ENCODE peak calls at places on chromosomes 12 and 14, in six cellular contexts. One of them, this sample, is unnamed. For H3K4me1, the result is how much of the 10 kb centered on the place peaks cover.

GRCh38 chr12:26845057-26845666 is 12.2 kb upstream of the ITPR2 start:
- DNase-seq in heart left ventricle: peak
- DNase-seq in breast epithelium: peak
- DNase-seq in suprapubic skin: peak
- DNase-seq in sigmoid colon: peak
- DNase-seq in pancreas: peak
- DNase-seq in this sample: peak

GRCh38 chr12:106195638-106196037 is 52.2 kb downstream of the CKAP4 start:
- DNase-seq in heart left ventricle: peak
- DNase-seq in breast epithelium: peak
- DNase-seq in suprapubic skin: peak
- DNase-seq in sigmoid colon: peak
- DNase-seq in pancreas: peak
- DNase-seq in this sample: peak

GRCh38 chr12:31342314-31342713 is 16.4 kb upstream of the SINHCAF start:
- DNase-seq in heart left ventricle: no peak
- DNase-seq in breast epithelium: no peak
- DNase-seq in suprapubic skin: no peak
- DNase-seq in sigmoid colon: no peak
- DNase-seq in pancreas: no peak
- DNase-seq in this sample: no peak

GRCh38 chr14:32230695-32231280 is 27.7 kb upstream of the RNU6-8 start:
- DNase-seq in heart left ventricle: no peak
- DNase-seq in breast epithelium: no peak
- DNase-seq in suprapubic skin: no peak
- DNase-seq in sigmoid colon: no peak
- DNase-seq in pancreas: no peak
- DNase-seq in this sample: no peak

GRCh38 chr12:108905725-108906124 is 25.8 kb downstream of the DAO start:
- DNase-seq in heart left ventricle: no peak
- DNase-seq in breast epithelium: no peak
- DNase-seq in suprapubic skin: no peak
- DNase-seq in sigmoid colon: no peak
- DNase-seq in pancreas: no peak
- DNase-seq in this sample: no peak

GRCh38 chr14:103312006-103312635 is 21.9 kb upstream of the EIF5 start:
- DNase-seq in heart left ventricle: no peak
- DNase-seq in breast epithelium: no peak
- DNase-seq in suprapubic skin: no peak
- DNase-seq in sigmoid colon: no peak
- DNase-seq in pancreas: no peak
- DNase-seq in this sample: no peak

GRCh38 chr14:37129047-37129446 is 43.4 kb downstream of the SLC25A21 start:
- DNase-seq in heart left ventricle: no peak
- DNase-seq in breast epithelium: no peak
- DNase-seq in suprapubic skin: no peak
- DNase-seq in sigmoid colon: no peak
- DNase-seq in pancreas: no peak
- DNase-seq in this sample: no peak

GRCh38 chr12:3990356-3990975 is 117.3 kb upstream of the PARP11 start:
- DNase-seq in heart left ventricle: no peak
- DNase-seq in breast epithelium: no peak
- DNase-seq in suprapubic skin: no peak
- DNase-seq in sigmoid colon: no peak
- DNase-seq in pancreas: no peak
- DNase-seq in this sample: no peak

GRCh38 chr14:33332497-33332896 is 393.8 kb downstream of the NPAS3 start:
- DNase-seq in heart left ventricle: no peak
- DNase-seq in breast epithelium: no peak
- DNase-seq in suprapubic skin: no peak
- DNase-seq in sigmoid colon: no peak
- DNase-seq in pancreas: no peak
- DNase-seq in this sample: no peak

GRCh38 chr14:92456215-92457017 is 57.2 kb upstream of the RIN3 start:
- DNase-seq in heart left ventricle: peak
- DNase-seq in breast epithelium: no peak
- DNase-seq in suprapubic skin: no peak
- DNase-seq in sigmoid colon: peak
- DNase-seq in pancreas: no peak
- DNase-seq in this sample: no peak

GRCh38 chr14:94659953-94660946 is 48.1 kb downstream of the SERPINA3 start:
- DNase-seq in heart left ventricle: no peak
- DNase-seq in breast epithelium: no peak
- DNase-seq in suprapubic skin: peak
- DNase-seq in sigmoid colon: peak
- DNase-seq in pancreas: no peak
- DNase-seq in this sample: no peak

GRCh38 chr12:129202109-129202814 is 349.0 kb downstream of the GLT1D1 start:
- DNase-seq in heart left ventricle: no peak
- DNase-seq in breast epithelium: no peak
- DNase-seq in suprapubic skin: no peak
- DNase-seq in sigmoid colon: no peak
- DNase-seq in pancreas: no peak
- DNase-seq in this sample: no peak

GRCh38 chr14:100425454-100425814 is 102.3 kb downstream of the SLC25A47 start:
- DNase-seq in heart left ventricle: no peak
- DNase-seq in breast epithelium: no peak
- DNase-seq in suprapubic skin: no peak
- DNase-seq in sigmoid colon: peak
- DNase-seq in pancreas: no peak
- DNase-seq in this sample: no peak

GRCh38 chr14:21093769-21094681 is 4.4 kb downstream of the ZNF219 start:
- DNase-seq in heart left ventricle: no peak
- DNase-seq in breast epithelium: no peak
- DNase-seq in suprapubic skin: no peak
- DNase-seq in sigmoid colon: no peak
- DNase-seq in pancreas: no peak
- DNase-seq in this sample: no peak

GRCh38 chr14:74974364-74975058 is 19.1 kb upstream of the PGF start:
- DNase-seq in heart left ventricle: peak
- DNase-seq in breast epithelium: no peak
- DNase-seq in suprapubic skin: no peak
- DNase-seq in sigmoid colon: no peak
- DNase-seq in pancreas: no peak
- DNase-seq in this sample: no peak

GRCh38 chr12:103728323-103728722 is 112.7 kb downstream of the NT5DC3 start:
- DNase-seq in heart left ventricle: no peak
- DNase-seq in breast epithelium: no peak
- DNase-seq in suprapubic skin: no peak
- DNase-seq in sigmoid colon: no peak
- DNase-seq in pancreas: no peak
- DNase-seq in this sample: no peak

GRCh38 chr12:60335765-60336164 is 739.9 kb downstream of the SLC16A7 start:
- DNase-seq in heart left ventricle: no peak
- DNase-seq in breast epithelium: no peak
- DNase-seq in suprapubic skin: no peak
- DNase-seq in sigmoid colon: no peak
- DNase-seq in pancreas: no peak
- DNase-seq in this sample: no peak

GRCh38 chr12:130456375-130457199 is 118.9 kb downstream of the PIWIL1 start:
- DNase-seq in heart left ventricle: peak
- DNase-seq in breast epithelium: no peak
- DNase-seq in suprapubic skin: no peak
- DNase-seq in sigmoid colon: no peak
- DNase-seq in pancreas: peak
- DNase-seq in this sample: no peak

GRCh38 chr12:60693019-60693626 is 1097.3 kb downstream of the SLC16A7 start:
- DNase-seq in heart left ventricle: no peak
- DNase-seq in breast epithelium: no peak
- DNase-seq in suprapubic skin: no peak
- DNase-seq in sigmoid colon: no peak
- DNase-seq in pancreas: no peak
- DNase-seq in this sample: no peak

GRCh38 chr14:98244966-98245569 is 1026.9 kb downstream of the BCL11B start:
- DNase-seq in heart left ventricle: no peak
- DNase-seq in breast epithelium: no peak
- DNase-seq in suprapubic skin: no peak
- DNase-seq in sigmoid colon: no peak
- DNase-seq in pancreas: no peak
- DNase-seq in this sample: no peak

GRCh38 chr12:18421840-18422239 is 160.5 kb downstream of the PIK3C2G start:
- DNase-seq in heart left ventricle: no peak
- DNase-seq in breast epithelium: no peak
- DNase-seq in suprapubic skin: no peak
- DNase-seq in sigmoid colon: no peak
- DNase-seq in pancreas: no peak
- DNase-seq in this sample: no peak

GRCh38 chr12:112901271-112901670 is 5.5 kb upstream of the OAS1 start:
- DNase-seq in heart left ventricle: no peak
- DNase-seq in breast epithelium: no peak
- DNase-seq in suprapubic skin: no peak
- DNase-seq in sigmoid colon: no peak
- DNase-seq in pancreas: no peak
- DNase-seq in this sample: no peak

GRCh38 chr12:111442301-111443045 is 36.8 kb downstream of the SH2B3 start:
- DNase-seq in heart left ventricle: no peak
- DNase-seq in breast epithelium: no peak
- DNase-seq in suprapubic skin: no peak
- DNase-seq in sigmoid colon: peak
- DNase-seq in pancreas: no peak
- DNase-seq in this sample: no peak
- H3K27ac ChIP-seq in heart left ventricle: no peak
- H3K27ac ChIP-seq in breast epithelium: no peak
- H3K27ac ChIP-seq in suprapubic skin: no peak
- H3K27ac ChIP-seq in sigmoid colon: peak
- H3K27ac ChIP-seq in pancreas: peak
- H3K27ac ChIP-seq in this sample: no peak

GRCh38 chr12:122894173-122895121 is 1.5 kb downstream of the VPS37B start:
- DNase-seq in heart left ventricle: no peak
- DNase-seq in breast epithelium: no peak
- DNase-seq in suprapubic skin: peak
- DNase-seq in sigmoid colon: no peak
- DNase-seq in pancreas: peak
- DNase-seq in this sample: no peak
- H3K4me1 ChIP-seq in heart left ventricle: under half
- H3K4me1 ChIP-seq in breast epithelium: under half
- H3K4me1 ChIP-seq in suprapubic skin: half or more
- H3K4me1 ChIP-seq in sigmoid colon: under half
- H3K4me1 ChIP-seq in pancreas: half or more
- H3K4me1 ChIP-seq in this sample: half or more

GRCh38 chr12:111424189-111424792 is 18.6 kb downstream of the SH2B3 start:
- DNase-seq in heart left ventricle: peak
- DNase-seq in breast epithelium: no peak
- DNase-seq in suprapubic skin: no peak
- DNase-seq in sigmoid colon: no peak
- DNase-seq in pancreas: no peak
- DNase-seq in this sample: no peak
- H3K27ac ChIP-seq in heart left ventricle: peak
- H3K27ac ChIP-seq in breast epithelium: no peak
- H3K27ac ChIP-seq in suprapubic skin: no peak
- H3K27ac ChIP-seq in sigmoid colon: no peak
- H3K27ac ChIP-seq in pancreas: no peak
- H3K27ac ChIP-seq in this sample: no peak

GRCh38 chr12:8031872-8032241 is 659 bp upstream of the FOXJ2 start:
- DNase-seq in heart left ventricle: no peak
- DNase-seq in breast epithelium: no peak
- DNase-seq in suprapubic skin: no peak
- DNase-seq in sigmoid colon: no peak
- DNase-seq in pancreas: no peak
- DNase-seq in this sample: no peak
- H3K4me1 ChIP-seq in heart left ventricle: under half
- H3K4me1 ChIP-seq in breast epithelium: under half
- H3K4me1 ChIP-seq in suprapubic skin: half or more
- H3K4me1 ChIP-seq in sigmoid colon: under half
- H3K4me1 ChIP-seq in pancreas: under half
- H3K4me1 ChIP-seq in this sample: under half

GRCh38 chr14:22297376-22297775 is 291.6 kb downstream of the DAD1 start:
- DNase-seq in heart left ventricle: no peak
- DNase-seq in breast epithelium: no peak
- DNase-seq in suprapubic skin: no peak
- DNase-seq in sigmoid colon: no peak
- DNase-seq in pancreas: no peak
- DNase-seq in this sample: no peak

GRCh38 chr14:22296722-22297121 is 292.3 kb downstream of the DAD1 start:
- DNase-seq in heart left ventricle: no peak
- DNase-seq in breast epithelium: no peak
- DNase-seq in suprapubic skin: no peak
- DNase-seq in sigmoid colon: no peak
- DNase-seq in pancreas: no peak
- DNase-seq in this sample: no peak

GRCh38 chr14:22291406-22291805 is 297.6 kb downstream of the DAD1 start:
- DNase-seq in heart left ventricle: no peak
- DNase-seq in breast epithelium: no peak
- DNase-seq in suprapubic skin: no peak
- DNase-seq in sigmoid colon: no peak
- DNase-seq in pancreas: no peak
- DNase-seq in this sample: no peak

GRCh38 chr14:22300646-22301045 is 288.4 kb downstream of the DAD1 start:
- DNase-seq in heart left ventricle: no peak
- DNase-seq in breast epithelium: no peak
- DNase-seq in suprapubic skin: no peak
- DNase-seq in sigmoid colon: no peak
- DNase-seq in pancreas: no peak
- DNase-seq in this sample: no peak

DNA sequence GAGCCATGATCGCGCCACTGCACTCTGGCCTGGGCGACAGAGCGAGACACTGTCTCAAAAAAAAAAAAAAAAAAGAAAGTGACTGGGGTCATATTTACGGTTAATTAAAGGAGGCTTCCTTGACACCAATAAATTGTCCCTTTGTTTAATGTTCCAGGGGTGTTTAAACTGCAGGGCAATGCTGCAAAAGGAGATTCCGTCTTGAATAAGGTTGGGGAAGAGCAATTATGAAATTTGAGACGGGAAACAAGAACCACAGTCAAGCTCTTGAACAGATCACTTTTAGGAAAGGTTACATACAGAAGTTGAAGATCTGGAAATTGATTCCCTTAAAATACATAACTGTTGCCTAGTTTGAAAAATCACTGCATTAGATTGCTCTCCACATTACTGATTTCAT is 292.9 kb downstream of the DAD1 start:
- DNase-seq in heart left ventricle: no peak
- DNase-seq in breast epithelium: no peak
- DNase-seq in suprapubic skin: no peak
- DNase-seq in sigmoid colon: no peak
- DNase-seq in pancreas: no peak
- DNase-seq in this sample: no peak
- H3K27ac ChIP-seq in heart left ventricle: no peak
- H3K27ac ChIP-seq in breast epithelium: no peak
- H3K27ac ChIP-seq in suprapubic skin: no peak
- H3K27ac ChIP-seq in sigmoid colon: no peak
- H3K27ac ChIP-seq in pancreas: no peak
- H3K27ac ChIP-seq in this sample: no peak

GRCh38 chr12:92541024-92541423 is 161.8 kb upstream of the PLEKHG7 start:
- DNase-seq in heart left ventricle: no peak
- DNase-seq in breast epithelium: no peak
- DNase-seq in suprapubic skin: no peak
- DNase-seq in sigmoid colon: no peak
- DNase-seq in pancreas: no peak
- DNase-seq in this sample: no peak
- H3K4me1 ChIP-seq in heart left ventricle: under half
- H3K4me1 ChIP-seq in breast epithelium: under half
- H3K4me1 ChIP-seq in suprapubic skin: under half
- H3K4me1 ChIP-seq in sigmoid colon: under half
- H3K4me1 ChIP-seq in pancreas: half or more
- H3K4me1 ChIP-seq in this sample: under half

This sample was measured in thoracic aorta.